ENCODE peak calls at places on chromosome 17, in nine cellular contexts. S is thoracic aorta, A is IMR-90, C is BJ, E is A673, H is heart right ventricle, J is PC-9, Y is sigmoid colon, U is uterus. O is an unnamed sample.

GRCh38 chr17:38587193-38587592 is 18.6 kb downstream of the SRCIN1 start:
- DNase-seq in S (no peak), C (no peak), A (no peak), Y (no peak), H (no peak), U (no peak), J (no peak), E (no peak), O (no peak)

GRCh38 chr17:30380643-30381419 is 2.1 kb downstream of the CPD start:
- DNase-seq in E (no peak), H (no peak), A (no peak), C (no peak), Y (no peak), U (no peak), S (no peak), J (no peak), O (no peak)

GRCh38 chr17:10799407-10799806 is 4.5 kb downstream of the TMEM238L start:
- DNase-seq in S (no peak), C (no peak), J (peak; percentile 40), H (no peak), U (no peak), Y (no peak), A (no peak), E (no peak), O (no peak)

GRCh38 chr17:71057448-71057847 is 888.1 kb downstream of the KCNJ2 start:
- DNase-seq in C (no peak), J (no peak), S (no peak), A (no peak), U (no peak), Y (no peak), E (no peak), H (no peak), O (no peak)

GRCh38 chr17:51995797-51996403 is 162.6 kb downstream of the CA10 start:
- DNase-seq in U (no peak), E (no peak), S (no peak), Y (no peak), H (no peak), C (no peak), A (no peak), J (no peak), O (no peak)

GRCh38 chr17:81097134-81097942 is 62.4 kb downstream of the BAIAP2 start:
- DNase-seq in C (peak; percentile 13), J (peak; percentile 52), U (peak; percentile 89), E (peak; percentile 81), Y (peak; percentile 93), S (peak; percentile 39), H (peak; percentile 70), A (peak; percentile 84), O (peak; percentile 86)

GRCh38 chr17:78924481-78925151 is 571 bp downstream of the TIMP2 start:
- DNase-seq in S (no peak), C (no peak), Y (no peak), E (peak; percentile 26), H (peak; percentile 25), A (no peak), J (no peak), U (no peak), O (no peak)

GRCh38 chr17:40566027-40566426 is 755 bp upstream of the CCR7 start:
- DNase-seq in Y (no peak), J (no peak), U (no peak), E (no peak), S (no peak), C (no peak), H (no peak), A (no peak), O (no peak)

GRCh38 chr17:69466905-69467630 is 52.6 kb downstream of the MAP2K6 start:
- DNase-seq in Y (no peak), U (no peak), E (peak; percentile 72), C (peak; percentile 25), H (no peak), A (peak; percentile 62), J (no peak), S (no peak), O (peak; percentile 85)

DNA sequence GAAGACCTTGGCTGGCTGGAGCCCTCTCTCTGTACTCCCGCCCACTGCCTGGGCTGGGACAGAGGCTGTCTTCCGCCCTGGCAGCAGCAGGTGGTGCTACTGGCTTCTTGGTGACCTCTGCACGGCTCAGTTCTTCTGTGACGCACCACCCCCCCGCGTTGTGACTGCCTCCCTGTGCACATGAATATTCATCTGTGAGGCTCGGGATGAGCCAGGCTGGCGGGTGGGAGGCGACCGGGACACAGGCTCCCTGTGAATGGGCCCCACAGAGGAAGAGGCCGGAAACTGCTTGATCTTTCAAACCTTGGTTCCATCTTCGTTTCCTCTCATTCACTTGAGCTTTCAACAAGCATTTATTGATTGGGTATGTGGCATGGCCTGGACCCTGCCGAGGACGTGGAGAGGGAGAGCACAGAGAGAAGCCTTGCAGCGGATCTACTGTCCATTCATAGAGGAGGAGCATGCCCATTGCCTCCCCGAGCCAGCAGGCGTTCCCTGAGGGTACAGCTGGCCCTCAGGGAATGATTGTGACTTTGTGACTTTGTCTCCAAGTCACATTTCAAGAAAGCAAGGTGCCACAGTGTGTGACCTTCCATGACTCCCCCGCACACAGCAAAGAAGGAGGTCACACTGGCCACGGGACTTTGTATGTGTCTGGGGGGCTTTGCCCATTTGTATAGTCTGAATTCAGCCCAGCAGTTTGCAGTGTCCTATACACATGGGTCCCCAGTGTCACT is 45.0 kb downstream of the B9D1 start:
- DNase-seq in J (no peak), E (peak; percentile 93), U (peak; percentile 85), S (no peak), C (no peak), Y (peak; percentile 90), A (peak; percentile 80), H (peak; percentile 89), O (peak; percentile 98)
- TF ChIP-seq CTCF in J (no peak), E (peak; percentile 41), U (peak; percentile 51), S (no peak), C (peak; percentile 36), Y (peak; percentile 13), A (peak; percentile 47), H (peak; percentile 61), O (peak; percentile 76)

DNA sequence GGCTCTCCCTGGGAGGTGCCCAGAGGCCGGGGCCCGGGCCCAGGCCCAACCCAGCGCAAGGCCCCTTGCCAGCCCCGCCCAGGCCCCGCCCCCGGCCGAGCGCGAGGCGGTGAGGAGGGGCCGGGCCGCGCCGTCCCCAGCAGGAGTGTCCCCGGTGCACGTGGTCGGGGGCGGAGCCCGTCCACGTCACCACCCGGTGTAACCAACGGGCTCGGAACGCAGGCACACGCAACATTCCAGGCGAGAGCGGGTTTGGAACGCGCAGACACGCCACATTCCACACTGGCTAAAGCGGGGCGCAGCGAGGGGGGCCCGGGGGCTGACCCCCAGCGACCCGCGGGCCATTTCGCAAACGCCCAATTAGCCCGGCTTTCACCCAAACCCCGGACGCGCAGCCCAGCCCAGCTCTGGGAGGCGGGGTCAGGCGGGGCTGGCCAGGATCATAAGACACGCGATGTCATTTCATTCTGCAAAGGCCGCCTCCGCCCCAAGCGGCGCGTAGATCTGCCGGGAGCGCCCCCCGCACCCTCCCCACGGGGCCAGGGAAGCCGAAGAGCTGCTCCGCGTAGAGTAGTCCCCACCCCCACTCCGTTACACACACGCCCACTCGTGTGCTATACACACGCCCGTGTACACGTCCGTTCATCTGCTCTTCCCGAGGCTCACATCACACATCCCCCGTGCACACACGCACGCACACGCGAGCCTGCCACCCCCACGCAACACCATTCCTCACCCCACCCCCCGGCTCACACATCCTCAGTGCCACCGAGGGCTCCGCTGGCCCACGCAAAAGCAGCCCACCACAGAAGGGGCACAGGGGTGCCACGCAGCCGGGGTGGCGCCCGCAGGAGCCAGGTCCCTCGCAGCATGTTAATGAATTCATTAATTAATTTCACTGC is 1.0 kb downstream of the MNT start:
- DNase-seq in A (peak; percentile 94), E (peak; percentile 97), J (peak; percentile 88), Y (peak; percentile 99), U (peak; percentile 94), S (peak; percentile 77), C (peak; percentile 73), H (peak; percentile 94), O (peak; percentile 92)
- H3K36me3 ChIP-seq in A (no peaks in the 10 kb centered on the region), E (no peaks in the 10 kb centered on the region), J (no peaks in the 10 kb centered on the region), Y (no peaks in the 10 kb centered on the region), U (no peaks in the 10 kb centered on the region), S (no peaks in the 10 kb centered on the region), C (peaks cover 1% of the 10 kb centered on the region), H (no peaks in the 10 kb centered on the region), O (peaks cover 2% of the 10 kb centered on the region)

GRCh38 chr17:14925498-14925897 is 339.6 kb downstream of the PMP22 start:
- DNase-seq in S (no peak), E (no peak), C (no peak), U (no peak), Y (no peak), J (no peak), H (no peak), A (no peak), O (no peak)
- TF ChIP-seq CTCF in S (no peak), E (no peak), C (no peak), U (no peak), Y (no peak), J (no peak), H (no peak), A (no peak), O (no peak)

GRCh38 chr17:80002242-80002641 is 33.4 kb downstream of the TBC1D16 start:
- DNase-seq in U (no peak), A (no peak), H (no peak), Y (no peak), E (no peak), S (no peak), J (no peak), C (no peak), O (no peak)
- H3K36me3 ChIP-seq in U (no peaks in the 10 kb centered on the region), A (peaks cover 13% of the 10 kb centered on the region), H (no peaks in the 10 kb centered on the region), Y (no peaks in the 10 kb centered on the region), E (no peaks in the 10 kb centered on the region), S (no peaks in the 10 kb centered on the region), J (no peaks in the 10 kb centered on the region), C (peaks cover 8% of the 10 kb centered on the region), O (peaks cover 68% of the 10 kb centered on the region)

GRCh38 chr17:72150632-72151460 is 30.0 kb downstream of the SOX9 start:
- DNase-seq in H (no peak), E (peak; percentile 70), C (no peak), J (no peak), Y (no peak), A (no peak), U (no peak), S (no peak), O (no peak)

GRCh38 chr17:72142614-72143013 is 21.8 kb downstream of the SOX9 start:
- DNase-seq in E (no peak), U (no peak), J (no peak), S (no peak), H (no peak), C (no peak), Y (no peak), A (no peak), O (no peak)

GRCh38 chr17:72145562-72145961 is 24.7 kb downstream of the SOX9 start:
- DNase-seq in E (no peak), J (no peak), S (no peak), H (no peak), C (no peak), Y (no peak), A (no peak), U (no peak), O (no peak)

GRCh38 chr17:72143245-72143644 is 22.4 kb downstream of the SOX9 start:
- DNase-seq in C (no peak), J (no peak), H (no peak), Y (no peak), A (no peak), S (no peak), E (no peak), U (no peak), O (no peak)

GRCh38 chr17:72145972-72146755 is 25.3 kb downstream of the SOX9 start:
- DNase-seq in C (no peak), H (no peak), S (no peak), Y (no peak), E (no peak), J (no peak), U (no peak), A (peak; percentile 60), O (peak; percentile 40)
- TF ChIP-seq CTCF in C (no peak), H (no peak), S (no peak), Y (no peak), E (no peak), J (no peak), U (no peak), A (no peak), O (no peak)

GRCh38 chr17:76125391-76125675 is 15.7 kb downstream of the FOXJ1 start:
- DNase-seq in C (no peak), E (no peak), Y (no peak), H (no peak), A (no peak), J (no peak), U (no peak), S (no peak), O (no peak)
- H3K36me3 ChIP-seq in C (no peaks in the 10 kb centered on the region), E (no peaks in the 10 kb centered on the region), Y (no peaks in the 10 kb centered on the region), H (no peaks in the 10 kb centered on the region), A (no peaks in the 10 kb centered on the region), J (no peaks in the 10 kb centered on the region), U (no peaks in the 10 kb centered on the region), S (no peaks in the 10 kb centered on the region), O (no peaks in the 10 kb centered on the region)

O was measured in WERI-Rb-1.